ENCODE peak calls at places on chromosomes 4 and X, in four cellular contexts. U is endodermal cell; B is activated CD4-positive, CD25-positive, alpha-beta regulatory T cell treated with anti-CD3 and anti-CD28 coated beads, Interleukin-2, amount 50 U/mL, for 72 hours; S is GM06990. X is an unnamed sample.
A peak's percentile ranks its signal among the peaks of the same experiment; 100 is the strongest.

GRCh38 chrX:63713510-63713909 is 71.5 kb downstream of the ARHGEF9 start:
- DNase-seq in U (peak; percentile 48), B (no peak), S (no peak), X (no peak)

GRCh38 chrX:13000311-13000811 is 25.5 kb downstream of the TMSB4X start:
- DNase-seq in U (no peak), B (no peak), S (peak; percentile 77), X (no peak)

GRCh38 chr4:165301833-165302232 is 25.6 kb upstream of the MSMO1 start:
- DNase-seq in U (no peak), B (no peak), S (no peak), X (no peak)

GRCh38 chr4:122928930-122929329 is 6.5 kb upstream of the NUDT6 start:
- DNase-seq in U (no peak), B (no peak), S (no peak), X (no peak)

GRCh38 chr4:40196724-40197281 is at the start of gene RHOH:
- DNase-seq in U (peak; percentile 61), B (peak; percentile 55), S (peak; percentile 57), X (no peak)

GRCh38 chrX:149493567-149494562 is 11.2 kb downstream of the IDS start:
- DNase-seq in U (peak; percentile 24), B (no peak), S (no peak), X (no peak)

GRCh38 chr4:118037955-118038354 is 3.7 kb downstream of the NDST3 start:
- DNase-seq in U (no peak), B (no peak), S (no peak), X (no peak)

GRCh38 chr4:184331155-184331995 is 113.7 kb upstream of the ENPP6 start:
- DNase-seq in U (peak; percentile 13), B (no peak), S (no peak), X (peak; percentile 70)

GRCh38 chrX:100680756-100681155 is 36.8 kb downstream of the SRPX2 start:
- DNase-seq in U (no peak), B (no peak), S (no peak), X (no peak)

GRCh38 chrX:10119399-10119990 is 37.3 kb upstream of the CLCN4 start:
- DNase-seq in U (peak; percentile 86), B (peak; percentile 71), S (peak; percentile 57), X (peak; percentile 39)

GRCh38 chr4:145954924-145955339 is 16.3 kb upstream of the ZNF827 start:
- DNase-seq in U (no peak), B (no peak), S (no peak), X (peak; percentile 97)

GRCh38 chr4:15327311-15328298 is 100.2 kb upstream of the C1QTNF7 start:
- DNase-seq in U (no peak), B (no peak), S (no peak), X (no peak)

GRCh38 chrX:112819013-112819635 is 21.5 kb downstream of the AMOT start:
- DNase-seq in U (no peak), B (no peak), S (no peak), X (no peak)

GRCh38 chr4:81685105-81685504 is 213.4 kb upstream of the RASGEF1B start:
- DNase-seq in U (no peak), B (no peak), S (no peak), X (no peak)

GRCh38 chr4:2071912-2072867 is 13.1 kb downstream of the NAT8L start:
- DNase-seq in U (peak; percentile 46), B (peak; percentile 23), S (no peak), X (no peak)

GRCh38 chr4:76896731-76897521 is 1.0 kb downstream of the SOWAHB start:
- DNase-seq in U (peak; percentile 86), B (peak; percentile 33), S (peak; percentile 26), X (no peak)

GRCh38 chr4:79445371-79445781 is 37.3 kb upstream of the GK2 start:
- DNase-seq in U (peak; percentile 52), B (no peak), S (no peak), X (no peak)

GRCh38 chr4:123055943-123056342 is 133.5 kb upstream of the NUDT6 start:
- DNase-seq in U (no peak), B (no peak), S (no peak), X (no peak)

X was measured in epithelial cell of prostate.